ENCODE peak calls at places on chromosomes 16 and 17, in eight cellular contexts. R, F, H, D, T, C, J and G are unnamed samples.

GRCh38 chr16:56600398-56600999 is 7.9 kb upstream of the MT2A start:
- DNase-seq in F (peak; percentile 69), H (peak; percentile 64), T (peak; percentile 57), R (peak; percentile 68), C (peak; percentile 73), D (no peak), J (peak; percentile 43), G (peak; percentile 21)

GRCh38 chr16:4743217-4743897 is 9.0 kb downstream of the DNAAF8 start:
- DNase-seq in J (no peak), T (no peak), R (no peak), C (no peak), H (no peak), F (no peak), D (no peak), G (no peak)

GRCh38 chr17:44952946-44953475 is 5.4 kb upstream of the KIF18B start:
- DNase-seq in D (no peak), C (peak; percentile 82), F (no peak), H (no peak), R (no peak), T (no peak), J (no peak), G (no peak)

GRCh38 chr16:15950167-15950854 is 895 bp downstream of the ABCC1 start:
- DNase-seq in H (peak; percentile 57), F (no peak), C (peak; percentile 69), D (peak; percentile 24), R (peak; percentile 70), J (peak; percentile 18), T (peak; percentile 59), G (peak; percentile 21)

GRCh38 chr17:48997103-48997826 is at the start of gene IGF2BP1:
- DNase-seq in D (peak; percentile 73), F (peak; percentile 95), H (peak; percentile 73), J (no peak), C (peak; percentile 96), R (peak; percentile 93), T (peak; percentile 49), G (peak; percentile 75)

GRCh38 chr16:54875443-54875842 is 55.2 kb upstream of the IRX5 start:
- DNase-seq in T (no peak), C (peak; percentile 79), J (no peak), F (no peak), D (no peak), H (no peak), R (no peak), G (no peak)

GRCh38 chr17:63361182-63361581 is 84.9 kb downstream of the CYB561 start:
- DNase-seq in J (no peak), F (no peak), D (no peak), R (no peak), H (no peak), C (no peak), T (no peak), G (no peak)

GRCh38 chr17:7403043-7403901 is 625 bp downstream of the TMEM256 start:
- DNase-seq in C (no peak), J (peak; percentile 55), D (peak; percentile 85), T (no peak), R (peak; percentile 69), H (no peak), F (peak; percentile 38), G (peak; percentile 75)

GRCh38 chr17:8430966-8431365 is 4.7 kb upstream of the NDEL1 start:
- DNase-seq in H (peak; percentile 88), C (peak; percentile 44), F (no peak), D (no peak), T (no peak), R (no peak), J (no peak), G (no peak)

GRCh38 chr16:81707411-81708321 is 71.4 kb upstream of the PLCG2 start:
- DNase-seq in F (peak; percentile 63), J (peak; percentile 67), R (no peak), H (peak; percentile 39), D (no peak), C (no peak), T (no peak), G (no peak)

GRCh38 chr17:57553991-57554825 is 190.9 kb downstream of the CCDC182 start:
- DNase-seq in D (peak; percentile 69), H (peak; percentile 69), C (peak; percentile 87), F (peak; percentile 51), R (no peak), J (no peak), T (no peak), G (peak; percentile 61)

GRCh38 chr17:19374136-19374535 is 4.2 kb upstream of the MAPK7 start:
- DNase-seq in F (no peak), R (no peak), H (no peak), D (no peak), T (no peak), C (peak; percentile 36), J (no peak), G (no peak)

GRCh38 chr17:51869387-51869786 is 289.1 kb downstream of the CA10 start:
- DNase-seq in H (peak; percentile 12), C (peak; percentile 90), D (no peak), T (no peak), F (peak; percentile 10), R (peak; percentile 26), J (no peak), G (peak; percentile 69)

GRCh38 chr17:81305051-81305630 is 10.0 kb upstream of the SLC38A10 start:
- DNase-seq in J (no peak), H (no peak), R (no peak), T (no peak), D (peak; percentile 54), F (no peak), C (no peak), G (no peak)

GRCh38 chr16:68503334-68503733 is 35.8 kb upstream of the ZFP90 start:
- DNase-seq in T (no peak), D (no peak), H (no peak), F (no peak), J (no peak), C (no peak), R (no peak), G (no peak)

GRCh38 chr17:14427914-14428639 is 127.2 kb downstream of the HS3ST3B1 start:
- DNase-seq in J (no peak), R (peak; percentile 65), H (no peak), T (no peak), D (no peak), F (no peak), C (no peak), G (no peak)

GRCh38 chr17:79484600-79485398 is 126.1 kb downstream of the RBFOX3 start:
- DNase-seq in J (no peak), R (no peak), D (peak; percentile 47), T (no peak), C (no peak), H (no peak), F (no peak), G (no peak)

GRCh38 chr16:88681084-88681680 is 5.1 kb downstream of the SNAI3 start:
- DNase-seq in R (peak; percentile 62), J (peak; percentile 63), C (peak; percentile 90), F (peak; percentile 62), H (no peak), T (peak; percentile 73), D (no peak), G (no peak)

GRCh38 chr16:85987750-85988078 is 88.8 kb downstream of the IRF8 start:
- DNase-seq in F (no peak), C (no peak), R (no peak), J (no peak), H (no peak), T (no peak), D (no peak), G (no peak)

GRCh38 chr16:85984947-85985451 is 86.0 kb downstream of the IRF8 start:
- DNase-seq in R (peak; percentile 58), D (no peak), J (no peak), C (peak; percentile 30), H (no peak), T (no peak), F (no peak), G (no peak)

GRCh38 chr16:85988306-85988705 is 89.3 kb downstream of the IRF8 start:
- DNase-seq in H (no peak), J (no peak), F (no peak), C (peak; percentile 15), T (no peak), D (no peak), R (no peak), G (no peak)

GRCh38 chr16:85988723-85989313 is 89.9 kb downstream of the IRF8 start:
- DNase-seq in J (no peak), T (peak; percentile 77), H (no peak), F (no peak), R (no peak), C (peak; percentile 30), D (no peak), G (no peak)

GRCh38 chr16:85986931-85987749 is 88.2 kb downstream of the IRF8 start:
- DNase-seq in T (peak; percentile 80), F (no peak), R (peak; percentile 82), H (no peak), J (no peak), D (peak; percentile 53), C (peak; percentile 87), G (peak; percentile 56)
- TF ChIP-seq CTCF in T (peak; percentile 22), F (peak; percentile 50), R (peak; percentile 6), H (peak; percentile 20), J (peak; percentile 18), D (peak; percentile 70), C (peak; percentile 64), G (peak; percentile 24)

DNA sequence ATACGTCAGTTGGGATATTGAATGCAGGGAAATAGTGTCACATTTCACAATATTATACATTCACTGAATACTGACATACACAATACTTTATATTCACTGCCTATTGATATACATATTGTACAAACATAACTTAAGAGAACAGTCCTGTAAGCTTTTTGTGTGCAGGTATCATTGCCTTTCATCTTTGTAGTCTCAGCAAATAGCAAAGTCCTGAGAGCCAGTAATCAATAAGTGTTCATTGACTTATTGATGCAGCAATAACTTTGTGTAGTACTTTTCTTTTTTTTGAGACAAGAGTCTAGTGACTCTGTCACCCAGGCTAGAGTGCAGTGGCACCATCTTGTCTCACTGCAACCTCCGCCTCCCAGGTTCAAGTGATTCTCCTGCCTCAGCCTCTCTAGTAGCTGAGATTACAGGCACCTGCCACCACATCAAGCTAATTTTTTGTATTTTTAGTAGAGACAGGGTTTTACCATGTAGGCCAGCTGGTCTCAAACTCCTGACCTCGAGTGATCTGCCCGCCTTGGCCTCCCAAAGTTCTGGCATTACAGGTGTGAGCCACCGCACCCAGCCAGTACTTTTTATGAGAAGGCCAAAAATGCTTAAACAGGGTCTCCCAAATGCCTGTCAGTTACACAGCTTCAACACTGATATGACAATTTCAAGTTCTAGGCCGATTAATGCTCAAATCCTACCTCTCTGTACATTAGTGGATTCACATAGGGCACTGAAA is 5.4 kb upstream of the NUP85 start:
- DNase-seq in D (no peak), J (no peak), H (no peak), F (no peak), T (no peak), C (no peak), R (no peak), G (no peak)
- TF ChIP-seq CTCF in D (no peak), J (no peak), H (no peak), F (no peak), T (no peak), C (no peak), R (no peak), G (no peak)

GRCh38 chr16:30650369-30651123 is at the start of gene PRR14:
- DNase-seq in D (peak; percentile 100), T (peak; percentile 93), C (peak; percentile 100), H (peak; percentile 100), F (peak; percentile 99), R (peak; percentile 100), J (peak; percentile 100), G (peak; percentile 99)
- TF ChIP-seq CTCF in D (peak; percentile 58), T (no peak), C (no peak), H (peak; percentile 3), F (no peak), R (no peak), J (no peak), G (no peak)

DNA sequence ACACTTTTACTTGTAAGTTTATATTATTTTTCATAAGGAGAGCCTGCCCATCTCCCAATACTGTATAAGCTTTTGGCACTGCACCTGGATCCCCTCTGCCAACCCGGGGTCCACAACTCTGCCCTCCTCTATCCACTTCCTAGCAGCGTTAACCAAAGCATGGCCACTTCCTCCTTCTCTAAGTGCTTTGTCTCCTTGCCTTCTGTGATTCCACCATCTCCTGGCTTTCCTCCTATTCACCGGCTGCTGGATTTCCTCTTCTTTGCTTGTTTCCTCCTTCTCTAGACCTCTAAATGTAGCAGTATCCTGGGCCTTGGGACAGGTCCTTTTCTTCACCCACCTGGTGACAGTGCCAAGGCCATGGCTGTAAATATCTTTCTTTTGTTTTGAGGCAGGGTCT is 20.0 kb upstream of the WFIKKN2 start:
- DNase-seq in H (no peak), R (no peak), D (no peak), T (no peak), C (no peak), F (no peak), J (no peak), G (no peak)
- TF ChIP-seq CTCF in H (no peak), R (no peak), D (no peak), T (no peak), C (no peak), F (no peak), J (no peak), G (no peak)